ENCODE peak calls at places on chromosomes 7 and 10, in five cellular contexts. N is MCF 10A; X is mucosa of descending colon; T is naive thymus-derived CD8-positive, alpha-beta T cell; P is activated naive CD4-positive, alpha-beta T cell treated with Interleukin-2 at 50 U/mL for 16 hours. Z is an unnamed sample.
A peak's percentile ranks its signal among the peaks of the same experiment; 100 is the strongest.

GRCh38 chr7:32941181-32941995 is 15.9 kb upstream of the FKBP9 start:
- DNase-seq in T (no peak), N (no peak), X (no peak), P (no peak), Z (no peak)

GRCh38 chr7:25308898-25309521 is 80.7 kb upstream of the NPVF start:
- DNase-seq in X (no peak), N (no peak), T (no peak), P (no peak), Z (no peak)

GRCh38 chr7:74479066-74479781 is 25.5 kb downstream of the GTF2IRD1 start:
- DNase-seq in P (no peak), T (no peak), X (peak; percentile 81), N (peak; percentile 85), Z (no peak)

GRCh38 chr10:3783721-3784432 is 1.1 kb downstream of the KLF6 start:
- DNase-seq in P (peak; percentile 42), T (peak; percentile 63), X (no peak), N (peak; percentile 97), Z (peak; percentile 53)

GRCh38 chr10:132667613-132668394 is 118.1 kb downstream of the NKX6-2 start:
- DNase-seq in X (no peak), P (no peak), T (no peak), N (peak; percentile 35), Z (peak; percentile 39)

GRCh38 chr10:5650664-5651063 is 15.7 kb downstream of the ASB13 start:
- DNase-seq in P (no peak), X (no peak), T (no peak), N (no peak), Z (no peak)

GRCh38 chr7:35646289-35647033 is 48.5 kb downstream of the HERPUD2 start:
- DNase-seq in T (no peak), X (no peak), P (no peak), N (no peak), Z (no peak)

GRCh38 chr7:127713758-127714157 is 61.8 kb downstream of the SND1 start:
- DNase-seq in N (no peak), P (no peak), T (no peak), X (no peak), Z (no peak)

GRCh38 chr10:11326241-11326640 is 285.2 kb downstream of the USP6NL start:
- DNase-seq in T (no peak), N (no peak), X (no peak), P (no peak), Z (no peak)

GRCh38 chr10:132489704-132490534 is 47.7 kb upstream of the INPP5A start:
- DNase-seq in T (no peak), X (no peak), P (no peak), N (no peak), Z (no peak)

GRCh38 chr7:11294965-11295364 is 321.3 kb downstream of the PHF14 start:
- DNase-seq in P (no peak), T (no peak), N (no peak), X (no peak), Z (no peak)

GRCh38 chr7:44889096-44889775 is 3.9 kb upstream of the PURB start:
- DNase-seq in N (no peak), X (no peak), P (no peak), T (no peak), Z (no peak)

GRCh38 chr7:85030893-85031292 is 156.0 kb downstream of the SEMA3D start:
- DNase-seq in N (peak; percentile 35), X (no peak), T (no peak), P (no peak), Z (peak; percentile 46)

GRCh38 chr7:15839415-15840100 is 153.1 kb upstream of the MEOX2 start:
- DNase-seq in T (no peak), P (no peak), X (no peak), N (no peak), Z (no peak)

GRCh38 chr7:70812511-70812910 is 319.4 kb upstream of the GALNT17 start:
- DNase-seq in T (no peak), N (no peak), X (no peak), P (no peak), Z (no peak)

GRCh38 chr10:60140681-60141632 is 234.6 kb upstream of the CCDC6 start:
- DNase-seq in X (no peak), T (no peak), N (peak; percentile 59), P (no peak), Z (no peak)

GRCh38 chr7:50287121-50287520 is 17.4 kb upstream of the IKZF1 start:
- DNase-seq in P (no peak), T (no peak), X (no peak), N (no peak), Z (no peak)

GRCh38 chr10:71232089-71232998 is 20.0 kb downstream of the UNC5B start:
- DNase-seq in X (peak; percentile 69), T (no peak), P (no peak), N (no peak), Z (no peak)

GRCh38 chr10:101453791-101454718 is 100.1 kb downstream of the BTRC start:
- DNase-seq in T (no peak), X (no peak), N (no peak), P (no peak), Z (no peak)

GRCh38 chr7:66930341-66930740 is 9.3 kb downstream of the TMEM248 start:
- DNase-seq in X (no peak), T (no peak), N (peak; percentile 14), P (no peak), Z (peak; percentile 17)

GRCh38 chr10:28906934-28907333 is 229.6 kb downstream of the BAMBI start:
- DNase-seq in N (peak; percentile 47), T (no peak), X (no peak), P (no peak), Z (peak; percentile 64)

GRCh38 chr10:132306951-132307751 is 599 bp downstream of the STK32C start:
- DNase-seq in P (peak; percentile 39), N (peak; percentile 55), T (peak; percentile 41), X (peak; percentile 71), Z (no peak)

GRCh38 chr10:70528726-70529362 is 50.3 kb downstream of the PALD1 start:
- DNase-seq in X (no peak), N (peak; percentile 66), P (no peak), T (no peak), Z (peak; percentile 67)

GRCh38 chr7:2863461-2864066 is 19.5 kb upstream of the GNA12 start:
- DNase-seq in N (peak; percentile 95), X (peak; percentile 81), P (peak; percentile 73), T (peak; percentile 34), Z (peak; percentile 99)